ENCODE peak calls at places on chromosomes 16 and 17, in seven cellular contexts. U is neural progenitor cell, V is lung, Z is osteoblast, L is testis, E is fibroblast of lung, Y is SK-N-SH. C is an unnamed sample.

GRCh38 chr16:49498241-49499017 is 124.8 kb downstream of the C16orf78 start:
- DNase-seq in V (no peak), E (no peak), Z (no peak), L (no peak), Y (no peak), U (no peak), C (no peak)

GRCh38 chr16:66551362-66551761 is 1.0 kb upstream of the CKLF start:
- DNase-seq in E (peak; percentile 24), Y (peak; percentile 64), Z (no peak), U (peak; percentile 37), L (no peak), V (no peak), C (no peak)

GRCh38 chr17:21524211-21524591 is 148.0 kb downstream of the KCNJ12 start:
- DNase-seq in L (no peak), V (no peak), E (no peak), U (no peak), Z (no peak), Y (no peak), C (no peak)

GRCh38 chr16:3637371-3637923 is 17.0 kb upstream of the DNASE1 start:
- DNase-seq in U (no peak), L (no peak), E (no peak), Y (peak; percentile 29), V (no peak), Z (no peak), C (no peak)

GRCh38 chr17:61750656-61751055 is 112.7 kb downstream of the BRIP1 start:
- DNase-seq in Z (no peak), V (no peak), U (no peak), L (no peak), Y (no peak), E (no peak), C (no peak)

GRCh38 chr17:77211681-77212080 is 70.9 kb downstream of the SEC14L1 start:
- DNase-seq in L (no peak), U (no peak), V (no peak), Y (no peak), Z (peak; percentile 79), E (no peak), C (no peak)

GRCh38 chr17:45732926-45733505 is 51.1 kb upstream of the CRHR1 start:
- DNase-seq in V (no peak), Z (no peak), E (no peak), Y (no peak), U (no peak), L (no peak), C (no peak)

GRCh38 chr16:74560912-74561311 is 46.0 kb downstream of the GLG1 start:
- DNase-seq in Y (no peak), V (no peak), E (no peak), Z (no peak), L (no peak), U (no peak), C (no peak)

GRCh38 chr16:79497951-79498350 is 102.6 kb downstream of the MAF start:
- DNase-seq in E (no peak), Y (no peak), V (no peak), Z (no peak), U (no peak), L (no peak), C (no peak)

GRCh38 chr17:73088561-73088960 is 3.9 kb downstream of the SLC39A11 start:
- DNase-seq in E (no peak), L (no peak), Z (no peak), Y (no peak), U (no peak), V (no peak), C (no peak)

GRCh38 chr17:19659366-19660177 is 11.0 kb downstream of the ALDH3A2 start:
- DNase-seq in Z (no peak), L (no peak), E (no peak), U (no peak), Y (no peak), V (no peak), C (no peak)
- H3K27ac ChIP-seq in Z (no peak overlapping the region), L (no peak overlapping the region), E (no peak overlapping the region), U (no peak overlapping the region), Y (no peak overlapping the region), V (peak overlapping the region; percentile 44), C (no peak overlapping the region)

GRCh38 chr17:34255381-34255732 is 272 bp downstream of the CCL2 start:
- DNase-seq in V (no peak), E (peak; percentile 68), Z (no peak), Y (no peak), U (no peak), L (no peak), C (no peak)
- H3K27ac ChIP-seq in V (peak overlapping the region; percentile 84), E (peak overlapping the region; percentile 65), Z (peak overlapping the region; percentile 95), Y (peak overlapping the region; percentile 68), U (peak overlapping the region; percentile 41), L (peak overlapping the region; percentile 68), C (no peak overlapping the region)

GRCh38 chr16:10935491-10935890 is 6.8 kb downstream of the DEXI start:
- DNase-seq in U (no peak), V (no peak), E (no peak), Z (no peak), Y (no peak), L (no peak), C (no peak)
- H3K27ac ChIP-seq in U (no peak overlapping the region), V (no peak overlapping the region), E (no peak overlapping the region), Z (no peak overlapping the region), Y (peak overlapping the region; percentile 18), L (no peak overlapping the region), C (no peak overlapping the region)

GRCh38 chr17:59094921-59095530 is 11.7 kb downstream of the TRIM37 start:
- DNase-seq in V (no peak), U (no peak), L (no peak), Z (no peak), Y (no peak), E (no peak), C (no peak)
- H3K27ac ChIP-seq in V (no peak overlapping the region), U (no peak overlapping the region), L (no peak overlapping the region), Z (peak overlapping the region; percentile 90), Y (peak overlapping the region; percentile 51), E (peak overlapping the region; percentile 57), C (peak overlapping the region; percentile 74)

GRCh38 chr16:11806721-11807120 is 9.7 kb upstream of the ZC3H7A start:
- DNase-seq in Y (no peak), Z (peak; percentile 83), V (no peak), L (no peak), E (no peak), U (no peak), C (peak; percentile 56)

GRCh38 chr16:11799509-11800384 is 2.7 kb upstream of the ZC3H7A start:
- DNase-seq in E (no peak), V (no peak), L (no peak), Z (peak; percentile 50), Y (no peak), U (no peak), C (no peak)

GRCh38 chr16:11801481-11802021 is 4.5 kb upstream of the ZC3H7A start:
- DNase-seq in E (peak; percentile 61), V (no peak), U (no peak), Y (no peak), Z (peak; percentile 76), L (no peak), C (peak; percentile 71)

GRCh38 chr16:11800385-11800718 is 3.3 kb upstream of the ZC3H7A start:
- DNase-seq in Z (no peak), U (no peak), L (no peak), E (no peak), Y (no peak), V (no peak), C (no peak)

GRCh38 chr16:11805556-11805955 is 8.5 kb upstream of the ZC3H7A start:
- DNase-seq in Z (peak; percentile 38), V (no peak), E (no peak), L (no peak), U (no peak), Y (no peak), C (no peak)
- H3K27ac ChIP-seq in Z (no peak overlapping the region), V (no peak overlapping the region), E (no peak overlapping the region), L (no peak overlapping the region), U (no peak overlapping the region), Y (no peak overlapping the region), C (no peak overlapping the region)

GRCh38 chr16:28267356-28267755 is 25.0 kb upstream of the SBK1 start:
- DNase-seq in U (no peak), E (no peak), Y (no peak), Z (no peak), V (no peak), L (no peak), C (no peak)
- H3K27ac ChIP-seq in U (no peak overlapping the region), E (no peak overlapping the region), Y (no peak overlapping the region), Z (no peak overlapping the region), V (no peak overlapping the region), L (no peak overlapping the region), C (no peak overlapping the region)

DNA sequence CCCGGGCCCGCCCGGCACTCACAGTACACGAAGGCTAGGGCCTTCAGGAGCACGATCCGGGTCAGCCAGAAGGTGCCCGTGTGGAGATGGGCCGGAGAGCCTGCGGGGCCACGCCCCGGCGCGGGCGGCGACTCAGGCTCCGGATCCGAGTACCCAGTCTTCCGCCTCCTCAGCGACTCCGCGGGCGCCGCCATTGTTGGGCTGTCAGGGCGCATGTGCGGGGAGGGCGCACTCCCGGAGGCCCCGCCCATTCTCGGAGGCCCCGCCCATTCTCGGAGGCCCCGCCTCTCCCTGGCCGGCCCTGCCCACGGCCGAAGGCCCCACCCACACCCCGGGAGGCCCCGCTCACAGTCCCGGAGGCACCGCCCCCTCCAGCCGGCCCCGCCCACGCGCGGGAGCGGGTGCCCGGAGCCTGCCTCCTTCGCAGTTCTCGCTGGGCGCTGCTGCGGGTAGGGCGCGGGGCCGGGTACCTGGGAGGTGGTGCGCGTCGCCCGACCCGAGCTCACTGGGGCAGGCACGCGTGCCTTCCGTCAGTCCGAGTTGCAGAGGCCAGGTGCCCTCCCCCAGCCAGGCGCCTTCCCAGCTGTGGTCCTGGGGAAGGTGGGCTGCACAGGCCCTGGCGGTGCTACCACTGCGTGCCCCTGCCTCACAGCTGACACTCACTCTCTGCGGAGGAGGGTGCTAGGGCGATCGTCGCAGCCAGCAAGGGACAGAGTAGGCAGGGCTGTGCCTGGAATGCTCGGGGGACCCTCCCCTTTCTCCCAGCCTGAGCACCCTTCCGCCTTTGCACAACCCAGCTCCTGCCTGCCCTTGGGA is at the start of gene LMF1:
- DNase-seq in Z (peak; percentile 100), V (peak; percentile 92), L (peak; percentile 95), U (peak; percentile 96), E (peak; percentile 70), Y (peak; percentile 100), C (peak; percentile 86)
- H3K27ac ChIP-seq in Z (peak within 1 kb of the TSS; percentile 48), V (peak within 1 kb of the TSS; percentile 72), L (peak within 1 kb of the TSS; percentile 66), U (no peak within 1 kb of the TSS), E (peak within 1 kb of the TSS; percentile 74), Y (peak within 1 kb of the TSS; percentile 51), C (no peak within 1 kb of the TSS)

C was measured in mammary epithelial cell.